ENCODE peak calls at places on chromosomes 13 and 19, in ten cellular contexts. E, L, M, Q, T, X, Z, C, O and I are unnamed samples.

GRCh38 chr13:76887070-76887563 is 912 bp upstream of the KCTD12 start:
- DNase-seq in E (no peak), L (peak; percentile 32), M (peak; percentile 11), Q (no peak), T (no peak), X (no peak), Z (no peak), C (no peak), O (no peak), I (no peak)

GRCh38 chr19:18717601-18718000 is 34.1 kb downstream of the CRTC1 start:
- DNase-seq in E (no peak), L (no peak), M (no peak), Q (no peak), T (no peak), X (no peak), Z (no peak), C (no peak), O (no peak), I (no peak)

GRCh38 chr13:93080587-93080986 is 146.0 kb upstream of the GPC6 start:
- DNase-seq in E (no peak), L (no peak), M (no peak), Q (no peak), T (peak; percentile 76), X (no peak), Z (no peak), C (peak; percentile 2), O (no peak), I (no peak)

GRCh38 chr19:43786665-43787064 is 5.9 kb upstream of the KCNN4 start:
- DNase-seq in E (no peak), L (no peak), M (no peak), Q (no peak), T (no peak), X (no peak), Z (no peak), C (no peak), O (no peak), I (no peak)

GRCh38 chr19:19095691-19096090 is 31.9 kb downstream of the SLC25A42 start:
- DNase-seq in E (no peak), L (no peak), M (no peak), Q (no peak), T (no peak), X (no peak), Z (no peak), C (no peak), O (no peak), I (no peak)

GRCh38 chr19:46976845-46977320 is 42.8 kb upstream of the NPAS1 start:
- DNase-seq in E (no peak), L (no peak), M (no peak), Q (no peak), T (no peak), X (peak; percentile 69), Z (no peak), C (no peak), O (no peak), I (no peak)

GRCh38 chr13:27667946-27668345 is 46.3 kb downstream of the POLR1D start:
- DNase-seq in E (no peak), L (peak; percentile 22), M (no peak), Q (no peak), T (no peak), X (no peak), Z (no peak), C (no peak), O (no peak), I (no peak)

GRCh38 chr13:99357149-99357596 is 50.0 kb upstream of the GPR183 start:
- DNase-seq in E (no peak), L (no peak), M (no peak), Q (peak; percentile 10), T (no peak), X (peak; percentile 92), Z (no peak), C (no peak), O (no peak), I (peak; percentile 34)

GRCh38 chr19:4494691-4495064 is 22.6 kb downstream of the HDGFL2 start:
- DNase-seq in E (no peak), L (no peak), M (no peak), Q (no peak), T (no peak), X (no peak), Z (no peak), C (no peak), O (no peak), I (no peak)

GRCh38 chr13:33276581-33276980 is 9.0 kb downstream of the STARD13 start:
- DNase-seq in E (no peak), L (no peak), M (no peak), Q (no peak), T (no peak), X (no peak), Z (no peak), C (no peak), O (no peak), I (no peak)

GRCh38 chr13:114071991-114072390 is 60.4 kb downstream of the RASA3 start:
- DNase-seq in E (no peak), L (peak; percentile 10), M (no peak), Q (no peak), T (no peak), X (no peak), Z (no peak), C (no peak), O (no peak), I (no peak)

GRCh38 chr13:35961461-35962220 is 169.5 kb downstream of the DCLK1 start:
- DNase-seq in E (no peak), L (no peak), M (no peak), Q (no peak), T (no peak), X (peak; percentile 36), Z (no peak), C (no peak), O (no peak), I (no peak)

GRCh38 chr13:43363156-43363918 is 340.0 kb downstream of the DNAJC15 start:
- DNase-seq in E (no peak), L (no peak), M (no peak), Q (no peak), T (no peak), X (no peak), Z (no peak), C (no peak), O (no peak), I (no peak)

GRCh38 chr13:90444232-90444631 is 903.3 kb upstream of the MIR17HG start:
- DNase-seq in E (no peak), L (no peak), M (no peak), Q (no peak), T (no peak), X (no peak), Z (no peak), C (no peak), O (no peak), I (no peak)

GRCh38 chr19:38204728-38205127 is 19.3 kb downstream of the DPF1 start:
- DNase-seq in E (no peak), L (no peak), M (no peak), Q (no peak), T (peak; percentile 23), X (no peak), Z (no peak), C (peak; percentile 69), O (no peak), I (no peak)

GRCh38 chr19:3668331-3669133 is 31.7 kb downstream of the PIP5K1C start:
- DNase-seq in E (no peak), L (no peak), M (no peak), Q (no peak), T (no peak), X (peak; percentile 18), Z (no peak), C (no peak), O (no peak), I (no peak)

GRCh38 chr19:41195675-41196497 is 2.9 kb downstream of the CYP2S1 start:
- DNase-seq in E (no peak), L (no peak), M (no peak), Q (no peak), T (no peak), X (peak; percentile 38), Z (no peak), C (no peak), O (no peak), I (no peak)